ENCODE peak calls at places on chromosomes 11 and 22, in six cellular contexts. O, U, K, Y, N and J are unnamed samples.

GRCh38 chr11:76166314-76166713 is 40.0 kb downstream of the WNT11 start:
- DNase-seq in Y (no peak), U (no peak), O (peak; percentile 30), N (no peak), K (peak; percentile 2), J (no peak)

GRCh38 chr11:35390737-35391682 is 28.3 kb downstream of the SLC1A2 start:
- DNase-seq in K (peak; percentile 71), U (no peak), O (no peak), N (no peak), Y (peak; percentile 70), J (no peak)

GRCh38 chr22:36937319-36938027 is 24.0 kb downstream of the CSF2RB start:
- DNase-seq in K (no peak), O (no peak), U (no peak), Y (no peak), N (no peak), J (no peak)

GRCh38 chr11:130431337-130431773 is 2.9 kb upstream of the ADAMTS8 start:
- DNase-seq in K (no peak), O (peak; percentile 96), Y (peak; percentile 66), U (peak; percentile 75), N (peak; percentile 74), J (peak; percentile 73)

GRCh38 chr11:23021287-23021863 is 161.1 kb upstream of the CCDC179 start:
- DNase-seq in K (no peak), Y (peak; percentile 40), N (no peak), O (peak; percentile 68), U (no peak), J (no peak)

GRCh38 chr11:8262552-8263108 is 1.0 kb downstream of the LMO1 start:
- DNase-seq in K (peak; percentile 51), Y (peak; percentile 63), O (peak; percentile 83), U (peak; percentile 71), N (no peak), J (no peak)

GRCh38 chr11:9826390-9826789 is 162.5 kb downstream of the SWAP70 start:
- DNase-seq in K (no peak), N (no peak), O (no peak), Y (no peak), U (no peak), J (no peak)

GRCh38 chr11:101019870-101020269 is 109.7 kb downstream of the PGR start:
- DNase-seq in O (no peak), K (no peak), U (no peak), Y (peak; percentile 14), N (no peak), J (no peak)

GRCh38 chr11:64834723-64835615 is 9.5 kb downstream of the CDC42BPG start:
- DNase-seq in N (no peak), Y (peak; percentile 41), U (peak; percentile 87), O (no peak), K (peak; percentile 85), J (no peak)

GRCh38 chr11:4713241-4713640 is 8.7 kb downstream of the MMP26 start:
- DNase-seq in N (no peak), Y (no peak), O (no peak), K (peak; percentile 41), U (no peak), J (no peak)

GRCh38 chr22:37733625-37734401 is 37.0 kb downstream of the TRIOBP start:
- DNase-seq in U (peak; percentile 75), O (no peak), K (no peak), Y (no peak), N (no peak), J (no peak)

GRCh38 chr11:74004694-74005615 is 3.9 kb downstream of the UCP3 start:
- DNase-seq in K (no peak), U (no peak), Y (no peak), O (no peak), N (no peak), J (no peak)

GRCh38 chr22:47817380-47817779 is 1054.9 kb downstream of the TBC1D22A start:
- DNase-seq in Y (no peak), N (no peak), O (no peak), U (no peak), K (no peak), J (no peak)

GRCh38 chr11:10414659-10415058 is 40.4 kb upstream of the AMPD3 start:
- DNase-seq in U (no peak), O (peak; percentile 27), K (no peak), Y (peak; percentile 29), N (peak; percentile 49), J (peak; percentile 26)

GRCh38 chr22:49530671-49531532 is 296.8 kb downstream of the BRD1 start:
- DNase-seq in Y (no peak), K (no peak), N (no peak), U (no peak), O (no peak), J (no peak)

GRCh38 chr11:44595964-44596381 is 30.5 kb downstream of the CD82 start:
- DNase-seq in Y (peak; percentile 21), N (peak; percentile 41), K (no peak), U (no peak), O (no peak), J (peak; percentile 29)

GRCh38 chr22:49457946-49458707 is 369.5 kb downstream of the BRD1 start:
- DNase-seq in U (no peak), K (no peak), Y (no peak), N (no peak), O (no peak), J (no peak)

GRCh38 chr11:109123811-109124787 is 297.9 kb upstream of the C11orf87 start:
- DNase-seq in K (no peak), Y (peak; percentile 52), N (no peak), O (peak; percentile 54), U (no peak), J (no peak)

GRCh38 chr11:102581091-102581490 is 44.0 kb downstream of the MMP20 start:
- DNase-seq in U (no peak), N (no peak), Y (no peak), K (no peak), O (no peak), J (no peak)

GRCh38 chr11:68601147-68601546 is 83.2 kb upstream of the GAL start:
- DNase-seq in O (no peak), Y (no peak), N (no peak), U (no peak), K (no peak), J (no peak)

GRCh38 chr22:29820941-29821789 is 16.9 kb downstream of the ASCC2 start:
- DNase-seq in N (peak; percentile 83), K (peak; percentile 97), U (peak; percentile 91), Y (peak; percentile 83), O (no peak), J (peak; percentile 45)

GRCh38 chr11:35373284-35373933 is 45.9 kb downstream of the SLC1A2 start:
- DNase-seq in N (no peak), O (no peak), U (no peak), K (no peak), Y (no peak), J (no peak)

GRCh38 chr11:86741489-86742435 is 58.6 kb upstream of the PRSS23 start:
- DNase-seq in K (peak; percentile 89), O (no peak), U (no peak), Y (peak; percentile 92), N (no peak), J (no peak)

GRCh38 chr22:44256860-44257560 is 55.7 kb downstream of the SHISAL1 start:
- DNase-seq in O (no peak), K (no peak), Y (no peak), U (no peak), N (no peak), J (no peak)

GRCh38 chr11:66280428-66280827 is 2.5 kb downstream of the CNIH2 start:
- DNase-seq in U (no peak), N (no peak), Y (peak; percentile 7), O (peak; percentile 15), K (no peak), J (no peak)

GRCh38 chr11:25547293-25547692 is 784.6 kb upstream of the ANO3 start:
- DNase-seq in Y (no peak), N (no peak), U (no peak), K (no peak), O (no peak), J (no peak)

GRCh38 chr11:86116386-86116726 is 47.5 kb upstream of the PICALM start:
- DNase-seq in O (no peak), Y (peak; percentile 89), N (no peak), U (no peak), K (peak; percentile 94), J (no peak)

GRCh38 chr22:40769761-40770160 is 49.4 kb downstream of the SLC25A17 start:
- DNase-seq in O (no peak), K (no peak), N (no peak), Y (no peak), U (no peak), J (no peak)

GRCh38 chr11:62577046-62577708 is 3.5 kb upstream of the EEF1G start:
- DNase-seq in K (no peak), U (no peak), N (no peak), O (no peak), Y (no peak), J (no peak)